ENCODE peak calls at places on chromosomes 11 and 22, in ten cellular contexts. One of them, this sample, is unnamed.

GRCh38 chr11:73314121-73314948 is 6.3 kb downstream of the ARHGEF17 start:
- DNase-seq in sigmoid colon: peak; percentile 67
- DNase-seq in prostate gland: no peak
- DNase-seq in body of pancreas: no peak
- DNase-seq in H1: no peak
- DNase-seq in stomach: no peak
- DNase-seq in psoas muscle: peak; percentile 44
- DNase-seq in heart left ventricle: peak; percentile 80
- DNase-seq in adrenal gland: no peak
- DNase-seq in HCT116: no peak
- DNase-seq in this sample: peak; percentile 88

GRCh38 chr22:48153726-48154125 is 1391.3 kb downstream of the TBC1D22A start:
- DNase-seq in sigmoid colon: no peak
- DNase-seq in prostate gland: no peak
- DNase-seq in body of pancreas: no peak
- DNase-seq in H1: no peak
- DNase-seq in stomach: no peak
- DNase-seq in psoas muscle: no peak
- DNase-seq in heart left ventricle: no peak
- DNase-seq in adrenal gland: no peak
- DNase-seq in HCT116: no peak
- DNase-seq in this sample: no peak

GRCh38 chr11:75763846-75764245 is 4.7 kb upstream of the DGAT2 start:
- DNase-seq in sigmoid colon: no peak
- DNase-seq in prostate gland: no peak
- DNase-seq in body of pancreas: no peak
- DNase-seq in H1: no peak
- DNase-seq in stomach: no peak
- DNase-seq in psoas muscle: no peak
- DNase-seq in heart left ventricle: no peak
- DNase-seq in adrenal gland: no peak
- DNase-seq in HCT116: no peak
- DNase-seq in this sample: no peak

GRCh38 chr11:77031599-77031998 is 2.6 kb upstream of the B3GNT6 start:
- DNase-seq in sigmoid colon: no peak
- DNase-seq in prostate gland: no peak
- DNase-seq in body of pancreas: no peak
- DNase-seq in H1: no peak
- DNase-seq in stomach: no peak
- DNase-seq in psoas muscle: no peak
- DNase-seq in heart left ventricle: no peak
- DNase-seq in adrenal gland: no peak
- DNase-seq in HCT116: no peak
- DNase-seq in this sample: no peak

GRCh38 chr22:36383110-36383581 is 4.6 kb downstream of the MYH9 start:
- DNase-seq in sigmoid colon: no peak
- DNase-seq in prostate gland: no peak
- DNase-seq in body of pancreas: no peak
- DNase-seq in H1: no peak
- DNase-seq in stomach: peak; percentile 68
- DNase-seq in psoas muscle: no peak
- DNase-seq in heart left ventricle: no peak
- DNase-seq in adrenal gland: no peak
- DNase-seq in HCT116: no peak
- DNase-seq in this sample: no peak

GRCh38 chr11:10044618-10045017 is 249.4 kb downstream of the SBF2 start:
- DNase-seq in sigmoid colon: no peak
- DNase-seq in prostate gland: no peak
- DNase-seq in body of pancreas: no peak
- DNase-seq in H1: no peak
- DNase-seq in stomach: no peak
- DNase-seq in psoas muscle: no peak
- DNase-seq in heart left ventricle: no peak
- DNase-seq in adrenal gland: no peak
- DNase-seq in HCT116: peak; percentile 10
- DNase-seq in this sample: peak; percentile 58

GRCh38 chr11:69000831-69001245 is 12.2 kb downstream of the MRGPRF start:
- DNase-seq in sigmoid colon: peak; percentile 93
- DNase-seq in prostate gland: no peak
- DNase-seq in body of pancreas: no peak
- DNase-seq in H1: no peak
- DNase-seq in stomach: no peak
- DNase-seq in psoas muscle: peak; percentile 54
- DNase-seq in heart left ventricle: no peak
- DNase-seq in adrenal gland: peak; percentile 76
- DNase-seq in HCT116: peak; percentile 27
- DNase-seq in this sample: peak; percentile 44

GRCh38 chr11:126113515-126113957 is 50.9 kb upstream of the CDON start:
- DNase-seq in sigmoid colon: peak; percentile 97
- DNase-seq in prostate gland: peak; percentile 93
- DNase-seq in body of pancreas: peak; percentile 93
- DNase-seq in H1: no peak
- DNase-seq in stomach: peak; percentile 93
- DNase-seq in psoas muscle: peak; percentile 92
- DNase-seq in heart left ventricle: peak; percentile 93
- DNase-seq in adrenal gland: peak; percentile 94
- DNase-seq in HCT116: peak; percentile 44
- DNase-seq in this sample: peak; percentile 73

GRCh38 chr11:134893810-134894685 is 482.0 kb upstream of the B3GAT1 start:
- DNase-seq in sigmoid colon: no peak
- DNase-seq in prostate gland: no peak
- DNase-seq in body of pancreas: no peak
- DNase-seq in H1: no peak
- DNase-seq in stomach: no peak
- DNase-seq in psoas muscle: no peak
- DNase-seq in heart left ventricle: no peak
- DNase-seq in adrenal gland: no peak
- DNase-seq in HCT116: no peak
- DNase-seq in this sample: no peak

GRCh38 chr22:27989758-27990450 is 70.8 kb upstream of the PITPNB start:
- DNase-seq in sigmoid colon: peak; percentile 59
- DNase-seq in prostate gland: no peak
- DNase-seq in body of pancreas: no peak
- DNase-seq in H1: no peak
- DNase-seq in stomach: peak; percentile 14
- DNase-seq in psoas muscle: no peak
- DNase-seq in heart left ventricle: no peak
- DNase-seq in adrenal gland: no peak
- DNase-seq in HCT116: no peak
- DNase-seq in this sample: peak; percentile 37

GRCh38 chr11:9825315-9825714 is 161.4 kb downstream of the SWAP70 start:
- DNase-seq in sigmoid colon: no peak
- DNase-seq in prostate gland: no peak
- DNase-seq in body of pancreas: no peak
- DNase-seq in H1: no peak
- DNase-seq in stomach: no peak
- DNase-seq in psoas muscle: no peak
- DNase-seq in heart left ventricle: no peak
- DNase-seq in adrenal gland: no peak
- DNase-seq in HCT116: no peak
- DNase-seq in this sample: no peak

GRCh38 chr11:113647856-113648255 is 58.3 kb downstream of the TMPRSS5 start:
- DNase-seq in sigmoid colon: no peak
- DNase-seq in prostate gland: no peak
- DNase-seq in body of pancreas: no peak
- DNase-seq in H1: no peak
- DNase-seq in stomach: no peak
- DNase-seq in psoas muscle: no peak
- DNase-seq in heart left ventricle: no peak
- DNase-seq in adrenal gland: no peak
- DNase-seq in HCT116: no peak
- DNase-seq in this sample: no peak

GRCh38 chr11:117980716-117981115 is 5.5 kb upstream of the IL10RA start:
- DNase-seq in sigmoid colon: no peak
- DNase-seq in prostate gland: no peak
- DNase-seq in body of pancreas: no peak
- DNase-seq in H1: no peak
- DNase-seq in stomach: no peak
- DNase-seq in psoas muscle: no peak
- DNase-seq in heart left ventricle: no peak
- DNase-seq in adrenal gland: no peak
- DNase-seq in HCT116: no peak
- DNase-seq in this sample: peak; percentile 33

GRCh38 chr11:71933141-71933933 is 4.5 kb downstream of the RNF121 start:
- DNase-seq in sigmoid colon: no peak
- DNase-seq in prostate gland: no peak
- DNase-seq in body of pancreas: no peak
- DNase-seq in H1: no peak
- DNase-seq in stomach: no peak
- DNase-seq in psoas muscle: no peak
- DNase-seq in heart left ventricle: no peak
- DNase-seq in adrenal gland: no peak
- DNase-seq in HCT116: no peak
- DNase-seq in this sample: no peak
- H3K27ac ChIP-seq in sigmoid colon: no peak overlapping the region
- H3K27ac ChIP-seq in prostate gland: no peak overlapping the region
- H3K27ac ChIP-seq in body of pancreas: no peak overlapping the region
- H3K27ac ChIP-seq in H1: no peak overlapping the region
- H3K27ac ChIP-seq in stomach: no peak overlapping the region
- H3K27ac ChIP-seq in psoas muscle: peak overlapping the region; percentile 34
- H3K27ac ChIP-seq in heart left ventricle: no peak overlapping the region
- H3K27ac ChIP-seq in adrenal gland: no peak overlapping the region
- H3K27ac ChIP-seq in HCT116: no peak overlapping the region
- H3K27ac ChIP-seq in this sample: no peak overlapping the region

DNA sequence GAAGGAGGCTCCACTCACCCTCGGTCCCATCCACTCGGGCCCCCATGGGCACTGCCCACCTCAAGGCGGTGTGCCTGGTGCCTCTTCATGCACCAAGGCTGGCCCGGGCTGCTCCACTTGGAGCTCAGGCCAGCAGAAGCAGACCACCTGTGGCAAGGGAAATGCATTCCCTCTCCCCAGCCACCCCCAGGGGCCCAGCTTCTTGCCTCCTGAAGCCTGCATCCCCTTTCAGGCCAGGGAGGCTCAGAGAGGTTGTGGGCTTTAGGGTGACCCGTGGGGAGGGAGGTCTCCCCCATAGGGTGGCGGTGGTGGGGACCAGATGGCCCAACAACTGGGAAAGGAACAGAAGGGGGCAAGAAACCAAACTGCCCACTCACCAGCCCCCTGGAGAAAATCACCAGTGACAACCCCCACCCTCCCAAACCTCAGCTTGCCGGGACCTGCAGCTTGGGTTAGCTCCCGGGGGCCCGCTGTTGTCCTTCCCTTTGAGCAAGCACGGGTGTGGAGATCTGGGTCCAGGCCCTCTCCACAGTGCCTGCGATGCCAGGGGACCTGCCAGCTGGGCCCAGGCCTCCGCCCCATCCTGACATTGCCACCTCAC is 8.4 kb downstream of the CBX6 start:
- DNase-seq in sigmoid colon: peak; percentile 66
- DNase-seq in prostate gland: no peak
- DNase-seq in body of pancreas: no peak
- DNase-seq in H1: no peak
- DNase-seq in stomach: no peak
- DNase-seq in psoas muscle: peak; percentile 37
- DNase-seq in heart left ventricle: no peak
- DNase-seq in adrenal gland: no peak
- DNase-seq in HCT116: no peak
- DNase-seq in this sample: peak; percentile 47
- H3K4me1 ChIP-seq in sigmoid colon: no peaks in the 10 kb centered on the region
- H3K4me1 ChIP-seq in prostate gland: peaks cover 8% of the 10 kb centered on the region
- H3K4me1 ChIP-seq in body of pancreas: peaks cover 23% of the 10 kb centered on the region
- H3K4me1 ChIP-seq in H1: no peaks in the 10 kb centered on the region
- H3K4me1 ChIP-seq in stomach: peaks cover 82% of the 10 kb centered on the region
- H3K4me1 ChIP-seq in psoas muscle: peaks cover 1% of the 10 kb centered on the region
- H3K4me1 ChIP-seq in heart left ventricle: peaks cover 56% of the 10 kb centered on the region
- H3K4me1 ChIP-seq in adrenal gland: peaks cover 10% of the 10 kb centered on the region
- H3K4me1 ChIP-seq in HCT116: no peaks in the 10 kb centered on the region
- H3K4me1 ChIP-seq in this sample: no peaks in the 10 kb centered on the region

GRCh38 chr22:20582520-20583361 is 75.3 kb downstream of the MED15 start:
- DNase-seq in sigmoid colon: no peak
- DNase-seq in prostate gland: no peak
- DNase-seq in body of pancreas: no peak
- DNase-seq in H1: no peak
- DNase-seq in stomach: no peak
- DNase-seq in psoas muscle: no peak
- DNase-seq in heart left ventricle: no peak
- DNase-seq in adrenal gland: no peak
- DNase-seq in HCT116: no peak
- DNase-seq in this sample: no peak

GRCh38 chr22:20584872-20585639 is 77.6 kb downstream of the MED15 start:
- DNase-seq in sigmoid colon: no peak
- DNase-seq in prostate gland: no peak
- DNase-seq in body of pancreas: no peak
- DNase-seq in H1: no peak
- DNase-seq in stomach: no peak
- DNase-seq in psoas muscle: no peak
- DNase-seq in heart left ventricle: no peak
- DNase-seq in adrenal gland: no peak
- DNase-seq in HCT116: no peak
- DNase-seq in this sample: no peak

GRCh38 chr22:20584029-20584871 is 76.8 kb downstream of the MED15 start:
- DNase-seq in sigmoid colon: no peak
- DNase-seq in prostate gland: no peak
- DNase-seq in body of pancreas: no peak
- DNase-seq in H1: no peak
- DNase-seq in stomach: no peak
- DNase-seq in psoas muscle: no peak
- DNase-seq in heart left ventricle: no peak
- DNase-seq in adrenal gland: no peak
- DNase-seq in HCT116: no peak
- DNase-seq in this sample: no peak

GRCh38 chr22:20582171-20582511 is 74.7 kb downstream of the MED15 start:
- DNase-seq in sigmoid colon: no peak
- DNase-seq in prostate gland: no peak
- DNase-seq in body of pancreas: no peak
- DNase-seq in H1: no peak
- DNase-seq in stomach: no peak
- DNase-seq in psoas muscle: no peak
- DNase-seq in heart left ventricle: no peak
- DNase-seq in adrenal gland: no peak
- DNase-seq in HCT116: no peak
- DNase-seq in this sample: no peak

GRCh38 chr22:20583471-20583922 is 76.1 kb downstream of the MED15 start:
- DNase-seq in sigmoid colon: no peak
- DNase-seq in prostate gland: no peak
- DNase-seq in body of pancreas: no peak
- DNase-seq in H1: no peak
- DNase-seq in stomach: no peak
- DNase-seq in psoas muscle: no peak
- DNase-seq in heart left ventricle: peak; percentile 65
- DNase-seq in adrenal gland: peak; percentile 63
- DNase-seq in HCT116: no peak
- DNase-seq in this sample: peak; percentile 79
- TF ChIP-seq CTCF in sigmoid colon: no peak
- TF ChIP-seq CTCF in prostate gland: no peak
- TF ChIP-seq CTCF in body of pancreas: no peak
- TF ChIP-seq CTCF in H1: peak; percentile 68
- TF ChIP-seq CTCF in stomach: no peak
- TF ChIP-seq CTCF in psoas muscle: no peak
- TF ChIP-seq CTCF in heart left ventricle: no peak
- TF ChIP-seq CTCF in adrenal gland: no peak
- TF ChIP-seq CTCF in HCT116: peak; percentile 49
- TF ChIP-seq CTCF in this sample: peak; percentile 70

DNA sequence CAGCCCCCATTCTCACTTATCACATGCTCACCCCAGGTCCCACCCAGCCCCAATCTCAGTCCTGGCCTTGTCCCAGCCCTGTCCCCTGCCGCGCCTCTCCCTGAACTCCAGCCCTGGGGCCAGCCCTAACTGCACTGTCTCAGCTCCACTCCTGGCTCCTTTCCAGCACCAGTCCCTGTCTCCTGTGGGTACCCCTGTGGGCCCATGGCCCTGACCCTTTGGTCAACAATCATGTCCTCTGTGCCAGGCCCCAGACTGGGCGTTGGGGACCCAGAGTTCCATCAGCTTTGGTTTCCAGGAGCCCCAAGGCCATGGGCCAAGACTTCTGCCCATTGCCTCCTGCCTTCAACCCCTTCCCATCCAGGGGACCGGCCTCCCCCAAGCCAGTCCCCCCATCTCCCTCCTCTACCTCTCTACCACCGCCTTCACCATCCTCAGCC is 756 bp downstream of the SPI1 start:
- DNase-seq in sigmoid colon: no peak
- DNase-seq in prostate gland: no peak
- DNase-seq in body of pancreas: no peak
- DNase-seq in H1: no peak
- DNase-seq in stomach: no peak
- DNase-seq in psoas muscle: no peak
- DNase-seq in heart left ventricle: no peak
- DNase-seq in adrenal gland: no peak
- DNase-seq in HCT116: no peak
- DNase-seq in this sample: no peak
- H3K27ac ChIP-seq in sigmoid colon: peak overlapping the region; percentile 56
- H3K27ac ChIP-seq in prostate gland: no peak overlapping the region
- H3K27ac ChIP-seq in body of pancreas: peak overlapping the region; percentile 57
- H3K27ac ChIP-seq in H1: no peak overlapping the region
- H3K27ac ChIP-seq in stomach: peak overlapping the region; percentile 87
- H3K27ac ChIP-seq in psoas muscle: peak overlapping the region; percentile 16
- H3K27ac ChIP-seq in heart left ventricle: peak overlapping the region; percentile 34
- H3K27ac ChIP-seq in adrenal gland: peak overlapping the region; percentile 90
- H3K27ac ChIP-seq in HCT116: no peak overlapping the region
- H3K27ac ChIP-seq in this sample: no peak overlapping the region

This sample was measured in endodermal cell.